ENCODE peak calls at places on chromosomes 11 and 22, in four cellular contexts. Z is cardiac fibroblast, F is psoas muscle, W is GM23338. L is an unnamed sample.

GRCh38 chr11:82869657-82870056 is 30.6 kb downstream of the PRCP start:
- DNase-seq in Z (peak), F (no peak), W (no peak), L (no peak)

GRCh38 chr22:33829549-33830280 is 90.6 kb downstream of the LARGE1 start:
- DNase-seq in Z (no peak), F (no peak), W (peak), L (no peak)

GRCh38 chr11:72561856-72562255 is 112.4 kb downstream of the PDE2A start:
- DNase-seq in Z (peak), F (no peak), W (no peak), L (no peak)

GRCh38 chr11:71500601-71501021 is 26.5 kb upstream of the KRTAP5-7 start:
- DNase-seq in Z (peak), F (no peak), W (no peak), L (no peak)

GRCh38 chr11:133934599-133935550 is 21.9 kb downstream of the IGSF9B start:
- DNase-seq in Z (peak), F (no peak), W (no peak), L (no peak)

GRCh38 chr22:46862418-46863324 is 100.2 kb downstream of the TBC1D22A start:
- DNase-seq in Z (no peak), F (no peak), W (no peak), L (no peak)

GRCh38 chr11:63888170-63889086 is 28.5 kb downstream of the RCOR2 start:
- DNase-seq in Z (peak), F (peak), W (peak), L (no peak)

GRCh38 chr11:335779-336665 is 15.4 kb upstream of the IFITM3 start:
- DNase-seq in Z (peak), F (no peak), W (no peak), L (no peak)

GRCh38 chr22:49715450-49715849 is 112.2 kb downstream of the BRD1 start:
- DNase-seq in Z (no peak), F (no peak), W (no peak), L (no peak)

GRCh38 chr11:105456950-105457349 is 152.9 kb upstream of the GRIA4 start:
- DNase-seq in Z (no peak), F (no peak), W (peak), L (no peak)

GRCh38 chr22:37675930-37676571 is 615 bp downstream of the LGALS1 start:
- DNase-seq in Z (peak), F (peak), W (peak), L (no peak)

GRCh38 chr11:13030857-13031256 is 21.7 kb downstream of the RASSF10 start:
- DNase-seq in Z (no peak), F (peak), W (no peak), L (no peak)

GRCh38 chr11:64924910-64925284 is 408 bp downstream of the PPP2R5B start:
- DNase-seq in Z (peak), F (no peak), W (peak), L (no peak)

GRCh38 chr11:2700415-2701211 is 819 bp upstream of the KCNQ1OT1 start:
- DNase-seq in Z (peak), F (peak), W (peak), L (no peak)

GRCh38 chr22:40270748-40271373 is 75.4 kb upstream of the ADSL start:
- DNase-seq in Z (no peak), F (no peak), W (no peak), L (no peak)

GRCh38 chr11:117830072-117830471 is 5.5 kb upstream of the FXYD2 start:
- DNase-seq in Z (no peak), F (no peak), W (no peak), L (peak)

GRCh38 chr11:12727556-12728070 is 53.4 kb downstream of the TEAD1 start:
- DNase-seq in Z (peak), F (no peak), W (no peak), L (no peak)

GRCh38 chr11:86360775-86361395 is 13.8 kb upstream of the CCDC81 start:
- DNase-seq in Z (peak), F (no peak), W (peak), L (no peak)

GRCh38 chr11:74025467-74026166 is 16.7 kb upstream of the UCP3 start:
- DNase-seq in Z (peak), F (no peak), W (no peak), L (no peak)

GRCh38 chr11:86176165-86176884 is 68.2 kb upstream of the EED start:
- DNase-seq in Z (peak), F (no peak), W (no peak), L (no peak)

GRCh38 chr11:70743941-70744351 is 345.6 kb downstream of the CTTN start:
- DNase-seq in Z (no peak), F (no peak), W (no peak), L (no peak)

GRCh38 chr22:21447694-21448402 is 19.3 kb upstream of the TMEM191C start:
- DNase-seq in Z (no peak), F (peak), W (peak), L (no peak)

GRCh38 chr11:108496643-108497256 is 1.4 kb downstream of the POGLUT3 start:
- DNase-seq in Z (peak), F (no peak), W (no peak), L (no peak)

GRCh38 chr22:19943665-19944026 is 2.0 kb upstream of the TXNRD2 start:
- DNase-seq in Z (peak), F (no peak), W (peak), L (no peak)

GRCh38 chr11:70823771-70824170 is 425.4 kb downstream of the CTTN start:
- DNase-seq in Z (no peak), F (no peak), W (no peak), L (no peak)

GRCh38 chr11:117818036-117818858 is 6.3 kb downstream of the FXYD2 start:
- DNase-seq in Z (peak), F (no peak), W (no peak), L (no peak)

GRCh38 chr11:121132211-121132976 is 31.4 kb downstream of the TECTA start:
- DNase-seq in Z (no peak), F (no peak), W (no peak), L (no peak)

GRCh38 chr11:32527776-32528175 is 55.9 kb upstream of the EIF3M start:
- DNase-seq in Z (no peak), F (no peak), W (no peak), L (no peak)

DNA sequence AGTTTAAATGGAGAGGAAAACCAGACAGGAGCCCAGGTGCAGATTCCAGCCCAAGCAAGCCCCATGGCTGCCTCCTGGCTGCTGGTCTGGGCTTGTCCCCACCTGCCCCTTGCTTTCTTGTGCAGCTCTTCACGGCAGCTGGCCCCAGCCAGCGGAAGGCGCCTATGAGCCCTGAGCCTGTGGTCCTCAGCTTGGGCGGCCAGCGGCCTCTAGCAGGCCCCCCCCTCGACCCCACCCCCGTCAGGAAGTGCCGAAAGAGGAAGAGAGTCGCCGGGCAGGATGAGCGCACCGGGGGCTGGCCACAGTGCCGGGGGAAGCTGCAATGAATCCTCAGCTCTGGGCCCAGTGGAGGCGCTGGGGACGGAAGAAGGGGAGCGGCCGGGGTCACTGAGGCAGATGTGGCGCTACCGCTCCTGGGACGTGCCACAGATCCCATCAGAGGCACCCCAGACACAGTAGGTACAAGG is 2.1 kb upstream of the DGKZ start:
- DNase-seq in Z (no peak), F (no peak), W (peak), L (no peak)
- TF ChIP-seq CTCF in Z (no peak), F (no peak), W (peak), L (no peak)

GRCh38 chr11:103215812-103216211 is 106.6 kb downstream of the DYNC2H1 start:
- DNase-seq in Z (no peak), F (no peak), W (no peak), L (no peak)
- TF ChIP-seq CTCF in Z (no peak), F (no peak), W (no peak), L (no peak)

DNA sequence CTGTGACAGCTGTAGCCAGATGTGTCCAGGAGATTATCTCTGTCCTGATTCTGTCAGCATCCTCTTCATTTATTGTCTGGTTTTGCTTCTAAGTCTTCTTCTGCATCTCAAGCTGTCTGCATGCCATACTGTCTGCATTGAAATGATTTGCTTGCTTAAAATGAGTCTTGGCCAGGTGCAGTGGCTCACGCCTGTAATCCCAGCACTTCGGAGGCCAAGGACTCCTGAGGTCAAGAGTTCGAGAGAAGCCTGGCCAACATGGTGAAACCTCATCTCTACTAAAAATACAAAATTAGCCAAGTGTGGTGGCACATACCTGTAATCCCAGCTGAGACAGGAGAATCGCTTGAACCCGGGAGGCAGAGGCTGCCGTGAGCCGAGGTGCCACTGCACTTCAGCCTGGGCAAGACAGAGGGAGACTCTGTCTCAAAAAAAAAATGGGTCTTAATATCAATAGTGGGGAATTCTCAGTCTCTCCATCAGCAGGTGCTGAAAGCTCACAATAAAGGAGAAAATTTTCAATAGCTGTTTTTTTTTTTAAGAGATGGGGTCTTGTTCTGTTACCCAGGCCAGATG is 39.2 kb upstream of the AMPD3 start:
- DNase-seq in Z (no peak), F (no peak), W (no peak), L (no peak)
- TF ChIP-seq CTCF in Z (peak), F (peak), W (peak), L (no peak)

GRCh38 chr22:32202539-32203180 is 2.2 kb downstream of the RFPL2 start:
- DNase-seq in Z (peak), F (no peak), W (peak), L (no peak)
- TF ChIP-seq CTCF in Z (peak), F (peak), W (peak), L (peak)